ENCODE peak calls at places on chromosomes 12 and 14, in ten cellular contexts. One of them, this sample, is unnamed.

GRCh38 chr14:96905825-96906224 is 108.6 kb downstream of the VRK1 start:
- DNase-seq in CD4-positive, CD25-positive, alpha-beta regulatory T cell: no peak
- DNase-seq in MG63: no peak
- DNase-seq in mucosa of descending colon: no peak
- DNase-seq in aorta: no peak
- DNase-seq in GM23248: no peak
- DNase-seq in brain microvascular endothelial cell: no peak
- DNase-seq in choroid plexus epithelial cell: peak
- DNase-seq in neural progenitor cell: no peak
- DNase-seq in cardiac fibroblast: peak
- DNase-seq in this sample: no peak

GRCh38 chr14:89719371-89720075 is 235.0 kb downstream of the EFCAB11 start:
- DNase-seq in aorta: no peak
- DNase-seq in MG63: no peak
- DNase-seq in GM23248: no peak
- DNase-seq in brain microvascular endothelial cell: no peak
- DNase-seq in CD4-positive, CD25-positive, alpha-beta regulatory T cell: no peak
- DNase-seq in mucosa of descending colon: no peak
- DNase-seq in choroid plexus epithelial cell: no peak
- DNase-seq in cardiac fibroblast: no peak
- DNase-seq in neural progenitor cell: no peak
- DNase-seq in this sample: no peak

GRCh38 chr12:17357396-17357795 is 732.6 kb downstream of the RERGL start:
- DNase-seq in GM23248: no peak
- DNase-seq in brain microvascular endothelial cell: no peak
- DNase-seq in mucosa of descending colon: no peak
- DNase-seq in neural progenitor cell: peak
- DNase-seq in CD4-positive, CD25-positive, alpha-beta regulatory T cell: no peak
- DNase-seq in choroid plexus epithelial cell: no peak
- DNase-seq in cardiac fibroblast: no peak
- DNase-seq in MG63: no peak
- DNase-seq in aorta: no peak
- DNase-seq in this sample: no peak

GRCh38 chr12:30692470-30692869 is 3.2 kb downstream of the IPO8 start:
- DNase-seq in GM23248: peak
- DNase-seq in CD4-positive, CD25-positive, alpha-beta regulatory T cell: no peak
- DNase-seq in brain microvascular endothelial cell: no peak
- DNase-seq in MG63: peak
- DNase-seq in cardiac fibroblast: peak
- DNase-seq in mucosa of descending colon: no peak
- DNase-seq in aorta: no peak
- DNase-seq in neural progenitor cell: no peak
- DNase-seq in choroid plexus epithelial cell: peak
- DNase-seq in this sample: no peak

GRCh38 chr12:30610718-30611117 is 85.0 kb downstream of the IPO8 start:
- DNase-seq in mucosa of descending colon: no peak
- DNase-seq in brain microvascular endothelial cell: no peak
- DNase-seq in CD4-positive, CD25-positive, alpha-beta regulatory T cell: no peak
- DNase-seq in MG63: no peak
- DNase-seq in cardiac fibroblast: no peak
- DNase-seq in choroid plexus epithelial cell: peak
- DNase-seq in GM23248: no peak
- DNase-seq in neural progenitor cell: no peak
- DNase-seq in aorta: no peak
- DNase-seq in this sample: no peak

GRCh38 chr12:25585021-25585523 is 32.0 kb upstream of the LMNTD1 start:
- DNase-seq in brain microvascular endothelial cell: no peak
- DNase-seq in choroid plexus epithelial cell: peak
- DNase-seq in aorta: no peak
- DNase-seq in MG63: peak
- DNase-seq in GM23248: peak
- DNase-seq in mucosa of descending colon: no peak
- DNase-seq in cardiac fibroblast: peak
- DNase-seq in CD4-positive, CD25-positive, alpha-beta regulatory T cell: no peak
- DNase-seq in neural progenitor cell: no peak
- DNase-seq in this sample: peak

GRCh38 chr14:23307687-23308644 is 1.3 kb downstream of the BCL2L2 start:
- DNase-seq in CD4-positive, CD25-positive, alpha-beta regulatory T cell: no peak
- DNase-seq in brain microvascular endothelial cell: peak
- DNase-seq in cardiac fibroblast: peak
- DNase-seq in aorta: no peak
- DNase-seq in neural progenitor cell: no peak
- DNase-seq in MG63: peak
- DNase-seq in mucosa of descending colon: no peak
- DNase-seq in GM23248: peak
- DNase-seq in choroid plexus epithelial cell: no peak
- DNase-seq in this sample: no peak

GRCh38 chr12:10540776-10541205 is 35.1 kb downstream of the EIF2S3B start:
- DNase-seq in brain microvascular endothelial cell: peak
- DNase-seq in cardiac fibroblast: peak
- DNase-seq in neural progenitor cell: no peak
- DNase-seq in GM23248: peak
- DNase-seq in CD4-positive, CD25-positive, alpha-beta regulatory T cell: peak
- DNase-seq in choroid plexus epithelial cell: peak
- DNase-seq in mucosa of descending colon: no peak
- DNase-seq in MG63: no peak
- DNase-seq in aorta: no peak
- DNase-seq in this sample: peak

GRCh38 chr12:30010071-30011052 is 226.6 kb upstream of the TMTC1 start:
- DNase-seq in MG63: no peak
- DNase-seq in mucosa of descending colon: no peak
- DNase-seq in CD4-positive, CD25-positive, alpha-beta regulatory T cell: no peak
- DNase-seq in cardiac fibroblast: no peak
- DNase-seq in aorta: no peak
- DNase-seq in GM23248: no peak
- DNase-seq in neural progenitor cell: no peak
- DNase-seq in brain microvascular endothelial cell: no peak
- DNase-seq in choroid plexus epithelial cell: no peak
- DNase-seq in this sample: peak

GRCh38 chr14:68293404-68293803 is 473.8 kb downstream of the RAD51B start:
- DNase-seq in cardiac fibroblast: no peak
- DNase-seq in GM23248: no peak
- DNase-seq in CD4-positive, CD25-positive, alpha-beta regulatory T cell: peak
- DNase-seq in neural progenitor cell: no peak
- DNase-seq in brain microvascular endothelial cell: no peak
- DNase-seq in mucosa of descending colon: no peak
- DNase-seq in choroid plexus epithelial cell: no peak
- DNase-seq in aorta: no peak
- DNase-seq in MG63: no peak
- DNase-seq in this sample: no peak

GRCh38 chr12:32183646-32184045 is 77.0 kb downstream of the BICD1 start:
- DNase-seq in neural progenitor cell: peak
- DNase-seq in GM23248: peak
- DNase-seq in CD4-positive, CD25-positive, alpha-beta regulatory T cell: no peak
- DNase-seq in brain microvascular endothelial cell: peak
- DNase-seq in mucosa of descending colon: no peak
- DNase-seq in MG63: no peak
- DNase-seq in aorta: no peak
- DNase-seq in choroid plexus epithelial cell: no peak
- DNase-seq in cardiac fibroblast: no peak
- DNase-seq in this sample: no peak

DNA sequence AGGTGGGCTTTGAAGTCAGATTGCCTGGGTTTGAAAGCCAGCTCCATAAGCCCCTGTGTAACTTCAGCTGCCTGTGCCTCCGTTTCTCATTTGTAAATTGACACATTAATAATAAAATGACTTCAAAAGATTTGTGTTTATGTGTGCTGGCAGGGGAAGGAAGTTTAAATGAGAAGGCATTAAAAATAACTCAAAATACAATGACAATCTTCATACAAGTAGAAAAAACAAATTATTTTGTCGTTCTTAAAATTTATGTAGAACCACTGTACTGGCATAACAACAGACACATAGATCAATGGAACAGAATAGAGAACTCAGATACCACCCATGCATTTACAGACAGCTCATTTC is 83.0 kb downstream of the PPM1A start:
- DNase-seq in brain microvascular endothelial cell: no peak
- DNase-seq in choroid plexus epithelial cell: no peak
- DNase-seq in CD4-positive, CD25-positive, alpha-beta regulatory T cell: no peak
- DNase-seq in MG63: no peak
- DNase-seq in mucosa of descending colon: no peak
- DNase-seq in cardiac fibroblast: no peak
- DNase-seq in neural progenitor cell: no peak
- DNase-seq in GM23248: no peak
- DNase-seq in aorta: no peak
- DNase-seq in this sample: no peak
- H3K4me3 ChIP-seq in brain microvascular endothelial cell: no peak
- H3K4me3 ChIP-seq in choroid plexus epithelial cell: no peak
- H3K4me3 ChIP-seq in CD4-positive, CD25-positive, alpha-beta regulatory T cell: peak
- H3K4me3 ChIP-seq in MG63: no peak
- H3K4me3 ChIP-seq in mucosa of descending colon: no peak
- H3K4me3 ChIP-seq in cardiac fibroblast: no peak
- H3K4me3 ChIP-seq in neural progenitor cell: no peak
- H3K4me3 ChIP-seq in GM23248: peak
- H3K4me3 ChIP-seq in aorta: no peak
- H3K4me3 ChIP-seq in this sample: no peak

GRCh38 chr14:99244299-99244959 is 27.6 kb downstream of the BCL11B start:
- DNase-seq in MG63: no peak
- DNase-seq in cardiac fibroblast: no peak
- DNase-seq in neural progenitor cell: no peak
- DNase-seq in mucosa of descending colon: no peak
- DNase-seq in choroid plexus epithelial cell: no peak
- DNase-seq in GM23248: no peak
- DNase-seq in CD4-positive, CD25-positive, alpha-beta regulatory T cell: peak
- DNase-seq in brain microvascular endothelial cell: no peak
- DNase-seq in aorta: no peak
- DNase-seq in this sample: no peak
- H3K4me3 ChIP-seq in MG63: no peak
- H3K4me3 ChIP-seq in cardiac fibroblast: no peak
- H3K4me3 ChIP-seq in neural progenitor cell: no peak
- H3K4me3 ChIP-seq in mucosa of descending colon: no peak
- H3K4me3 ChIP-seq in choroid plexus epithelial cell: no peak
- H3K4me3 ChIP-seq in GM23248: no peak
- H3K4me3 ChIP-seq in CD4-positive, CD25-positive, alpha-beta regulatory T cell: peak
- H3K4me3 ChIP-seq in brain microvascular endothelial cell: no peak
- H3K4me3 ChIP-seq in aorta: no peak
- H3K4me3 ChIP-seq in this sample: no peak

DNA sequence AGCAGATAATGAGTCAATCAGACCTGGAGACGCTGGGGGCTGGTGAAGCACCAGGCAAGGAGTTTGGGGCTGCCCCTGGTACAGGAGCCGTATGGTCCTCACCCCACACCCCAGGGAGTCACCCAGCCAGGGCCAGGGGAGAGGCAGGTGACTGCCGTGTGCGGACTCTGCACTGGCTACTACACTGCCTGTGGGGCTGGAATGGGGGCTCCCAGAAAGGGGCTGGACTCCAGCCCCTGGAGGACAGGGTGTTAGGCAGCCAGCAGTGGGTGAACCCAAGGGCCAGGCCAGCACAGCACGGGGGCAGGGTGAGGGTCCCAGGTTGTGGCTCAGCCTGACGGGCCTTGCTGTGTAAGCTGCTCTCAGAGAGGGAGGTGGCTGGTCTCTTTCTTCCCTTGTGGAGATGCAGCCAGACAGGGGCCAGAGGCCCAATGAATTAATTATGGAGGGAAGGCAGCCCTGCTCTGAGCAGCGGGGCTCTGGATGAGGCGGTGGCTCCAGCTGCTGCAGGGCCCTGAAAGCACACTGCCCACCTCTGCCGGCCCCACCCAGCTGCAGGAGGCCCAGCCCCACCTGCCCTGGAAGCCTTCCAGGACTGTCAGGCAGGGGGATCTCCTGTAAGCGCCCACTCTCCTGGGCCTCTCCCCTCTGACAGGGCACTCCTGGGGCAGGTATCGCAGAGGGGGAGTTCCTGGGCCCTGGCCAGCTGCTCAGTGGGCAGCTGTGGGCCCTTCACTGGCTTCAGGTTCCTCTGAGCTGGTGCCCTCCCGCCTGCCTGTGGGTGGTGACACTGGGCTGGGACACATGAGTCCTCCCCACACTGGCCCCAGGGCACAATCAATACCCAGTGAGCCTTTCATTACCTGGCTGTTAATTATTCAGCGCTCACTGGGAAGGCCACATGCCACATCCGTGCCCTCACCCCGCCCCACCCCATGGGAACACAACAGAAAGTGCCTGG is 142.5 kb upstream of the C14orf180 start:
- DNase-seq in choroid plexus epithelial cell: no peak
- DNase-seq in aorta: no peak
- DNase-seq in CD4-positive, CD25-positive, alpha-beta regulatory T cell: no peak
- DNase-seq in mucosa of descending colon: no peak
- DNase-seq in GM23248: no peak
- DNase-seq in MG63: no peak
- DNase-seq in brain microvascular endothelial cell: no peak
- DNase-seq in cardiac fibroblast: no peak
- DNase-seq in neural progenitor cell: no peak
- DNase-seq in this sample: no peak
- H3K4me3 ChIP-seq in choroid plexus epithelial cell: no peak
- H3K4me3 ChIP-seq in aorta: no peak
- H3K4me3 ChIP-seq in CD4-positive, CD25-positive, alpha-beta regulatory T cell: no peak
- H3K4me3 ChIP-seq in mucosa of descending colon: no peak
- H3K4me3 ChIP-seq in GM23248: no peak
- H3K4me3 ChIP-seq in MG63: no peak
- H3K4me3 ChIP-seq in brain microvascular endothelial cell: no peak
- H3K4me3 ChIP-seq in cardiac fibroblast: no peak
- H3K4me3 ChIP-seq in neural progenitor cell: no peak
- H3K4me3 ChIP-seq in this sample: no peak

DNA sequence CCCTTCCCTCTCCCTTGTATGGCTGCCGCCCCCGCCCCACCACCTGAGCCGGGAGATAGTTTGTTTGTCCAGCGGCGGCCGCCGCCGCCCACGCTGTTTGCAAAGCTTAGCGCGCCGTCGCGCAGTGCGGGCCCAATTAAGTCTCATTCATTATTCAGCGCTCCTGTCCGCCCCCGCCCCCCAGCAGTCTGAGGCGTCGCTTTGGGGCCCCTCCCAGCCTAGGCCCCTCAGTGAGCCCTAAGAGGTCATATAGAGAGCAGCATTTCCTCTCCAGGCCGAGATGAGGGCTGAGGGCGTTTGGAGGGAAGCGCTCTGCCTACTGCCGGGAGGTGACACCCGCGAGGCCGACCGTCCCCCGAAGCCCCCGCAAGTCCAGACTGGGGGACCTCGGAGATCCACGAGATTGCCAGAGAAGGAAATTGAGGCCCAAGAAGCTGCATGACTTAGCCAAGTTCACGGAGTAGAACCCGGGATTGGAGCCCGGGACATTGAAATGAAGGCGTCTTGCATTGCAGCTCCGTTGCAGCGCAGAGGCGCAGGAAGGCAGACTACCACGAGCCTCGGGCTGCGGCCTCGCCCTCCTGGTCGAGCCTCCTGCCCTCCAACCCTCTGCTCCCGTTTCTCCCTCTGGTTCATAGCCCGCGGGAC is at the start of gene DNAJC22:
- DNase-seq in choroid plexus epithelial cell: peak
- DNase-seq in aorta: no peak
- DNase-seq in MG63: no peak
- DNase-seq in mucosa of descending colon: peak
- DNase-seq in CD4-positive, CD25-positive, alpha-beta regulatory T cell: peak
- DNase-seq in neural progenitor cell: peak
- DNase-seq in brain microvascular endothelial cell: no peak
- DNase-seq in cardiac fibroblast: peak
- DNase-seq in GM23248: peak
- DNase-seq in this sample: no peak
- H3K4me3 ChIP-seq in choroid plexus epithelial cell: peak
- H3K4me3 ChIP-seq in aorta: no peak
- H3K4me3 ChIP-seq in MG63: peak
- H3K4me3 ChIP-seq in mucosa of descending colon: no peak
- H3K4me3 ChIP-seq in CD4-positive, CD25-positive, alpha-beta regulatory T cell: peak
- H3K4me3 ChIP-seq in neural progenitor cell: peak
- H3K4me3 ChIP-seq in brain microvascular endothelial cell: peak
- H3K4me3 ChIP-seq in cardiac fibroblast: peak
- H3K4me3 ChIP-seq in GM23248: peak
- H3K4me3 ChIP-seq in this sample: peak

This sample was measured in astrocyte of the cerebellum.